ENCODE peak calls at places on chromosomes 4 and X, in six cellular contexts. One of them, this sample, is unnamed.

GRCh38 chr4:65391814-65392213 is 278.5 kb downstream of the EPHA5 start:
- DNase-seq in HT-29: peak; percentile 7
- DNase-seq in EH: no peak
- DNase-seq in stimulated activated CD8-positive, alpha-beta memory T cell treated with anti-CD3 and anti-CD28 coated beads, Interleukin-7, amount 100 ng/mL, for 1 hour: no peak
- DNase-seq in Right ventricle myocardium inferior: no peak
- DNase-seq in activated gamma-delta T cell treated with Interleukin-2 at 50 U/mL for 16 hours: no peak
- DNase-seq in this sample: no peak

GRCh38 chrX:137479394-137479793 is 86.5 kb upstream of the ZIC3 start:
- DNase-seq in HT-29: no peak
- DNase-seq in EH: no peak
- DNase-seq in stimulated activated CD8-positive, alpha-beta memory T cell treated with anti-CD3 and anti-CD28 coated beads, Interleukin-7, amount 100 ng/mL, for 1 hour: no peak
- DNase-seq in Right ventricle myocardium inferior: no peak
- DNase-seq in activated gamma-delta T cell treated with Interleukin-2 at 50 U/mL for 16 hours: no peak
- DNase-seq in this sample: no peak

GRCh38 chr4:44257461-44257860 is 191.1 kb downstream of the KCTD8 start:
- DNase-seq in HT-29: no peak
- DNase-seq in EH: no peak
- DNase-seq in stimulated activated CD8-positive, alpha-beta memory T cell treated with anti-CD3 and anti-CD28 coated beads, Interleukin-7, amount 100 ng/mL, for 1 hour: no peak
- DNase-seq in Right ventricle myocardium inferior: no peak
- DNase-seq in activated gamma-delta T cell treated with Interleukin-2 at 50 U/mL for 16 hours: no peak
- DNase-seq in this sample: no peak

GRCh38 chr4:173135241-173135847 is 33.3 kb upstream of the GALNT7 start:
- DNase-seq in HT-29: no peak
- DNase-seq in EH: peak; percentile 33
- DNase-seq in stimulated activated CD8-positive, alpha-beta memory T cell treated with anti-CD3 and anti-CD28 coated beads, Interleukin-7, amount 100 ng/mL, for 1 hour: no peak
- DNase-seq in Right ventricle myocardium inferior: no peak
- DNase-seq in activated gamma-delta T cell treated with Interleukin-2 at 50 U/mL for 16 hours: no peak
- DNase-seq in this sample: no peak

GRCh38 chr4:85650908-85651307 is 176.0 kb downstream of the ARHGAP24 start:
- DNase-seq in HT-29: no peak
- DNase-seq in EH: no peak
- DNase-seq in stimulated activated CD8-positive, alpha-beta memory T cell treated with anti-CD3 and anti-CD28 coated beads, Interleukin-7, amount 100 ng/mL, for 1 hour: no peak
- DNase-seq in Right ventricle myocardium inferior: no peak
- DNase-seq in activated gamma-delta T cell treated with Interleukin-2 at 50 U/mL for 16 hours: no peak
- DNase-seq in this sample: no peak

GRCh38 chr4:27360651-27361347 is 500.2 kb downstream of the STIM2 start:
- DNase-seq in HT-29: no peak
- DNase-seq in EH: peak; percentile 91
- DNase-seq in stimulated activated CD8-positive, alpha-beta memory T cell treated with anti-CD3 and anti-CD28 coated beads, Interleukin-7, amount 100 ng/mL, for 1 hour: no peak
- DNase-seq in Right ventricle myocardium inferior: no peak
- DNase-seq in activated gamma-delta T cell treated with Interleukin-2 at 50 U/mL for 16 hours: no peak
- DNase-seq in this sample: peak; percentile 10

GRCh38 chr4:80265571-80266266 is 745 bp upstream of the FGF5 start:
- DNase-seq in HT-29: no peak
- DNase-seq in EH: peak; percentile 89
- DNase-seq in stimulated activated CD8-positive, alpha-beta memory T cell treated with anti-CD3 and anti-CD28 coated beads, Interleukin-7, amount 100 ng/mL, for 1 hour: no peak
- DNase-seq in Right ventricle myocardium inferior: no peak
- DNase-seq in activated gamma-delta T cell treated with Interleukin-2 at 50 U/mL for 16 hours: no peak
- DNase-seq in this sample: peak; percentile 86

GRCh38 chr4:82797048-82797590 is 1.5 kb downstream of the SCD5 start:
- DNase-seq in HT-29: no peak
- DNase-seq in EH: peak; percentile 30
- DNase-seq in stimulated activated CD8-positive, alpha-beta memory T cell treated with anti-CD3 and anti-CD28 coated beads, Interleukin-7, amount 100 ng/mL, for 1 hour: no peak
- DNase-seq in Right ventricle myocardium inferior: no peak
- DNase-seq in activated gamma-delta T cell treated with Interleukin-2 at 50 U/mL for 16 hours: no peak
- DNase-seq in this sample: peak; percentile 58

GRCh38 chr4:79682801-79683217 is 274.8 kb upstream of the GK2 start:
- DNase-seq in HT-29: no peak
- DNase-seq in EH: no peak
- DNase-seq in stimulated activated CD8-positive, alpha-beta memory T cell treated with anti-CD3 and anti-CD28 coated beads, Interleukin-7, amount 100 ng/mL, for 1 hour: no peak
- DNase-seq in Right ventricle myocardium inferior: no peak
- DNase-seq in activated gamma-delta T cell treated with Interleukin-2 at 50 U/mL for 16 hours: no peak
- DNase-seq in this sample: no peak

GRCh38 chr4:169070071-169070894 is 60.2 kb upstream of the CBR4 start:
- DNase-seq in HT-29: peak; percentile 93
- DNase-seq in EH: peak; percentile 94
- DNase-seq in stimulated activated CD8-positive, alpha-beta memory T cell treated with anti-CD3 and anti-CD28 coated beads, Interleukin-7, amount 100 ng/mL, for 1 hour: no peak
- DNase-seq in Right ventricle myocardium inferior: no peak
- DNase-seq in activated gamma-delta T cell treated with Interleukin-2 at 50 U/mL for 16 hours: no peak
- DNase-seq in this sample: peak; percentile 75

This sample was measured in left kidney.